ENCODE peak calls at places on chromosomes 4 and X, in four cellular contexts. One of them, this sample, is unnamed. For H3K9me2, the result is how much of the 10 kb centered on the place peaks cover.

GRCh38 chrX:57821703-57822375 is 88.4 kb downstream of the ZXDA start:
- DNase-seq in hepatocyte: no peak
- DNase-seq in GM23338: peak
- DNase-seq in Karpas-422: peak
- DNase-seq in this sample: peak

GRCh38 chr4:56653461-56654237 is 27.4 kb downstream of the HOPX start:
- DNase-seq in hepatocyte: no peak
- DNase-seq in GM23338: peak
- DNase-seq in Karpas-422: no peak
- DNase-seq in this sample: no peak

GRCh38 chrX:87045352-87045751 is 472.2 kb upstream of the KLHL4 start:
- DNase-seq in hepatocyte: no peak
- DNase-seq in GM23338: peak
- DNase-seq in Karpas-422: no peak
- DNase-seq in this sample: no peak

GRCh38 chr4:37008199-37008598 is 236.3 kb upstream of the NWD2 start:
- DNase-seq in hepatocyte: peak
- DNase-seq in GM23338: no peak
- DNase-seq in Karpas-422: no peak
- DNase-seq in this sample: no peak

GRCh38 chrX:80334583-80334982 is 85.7 kb upstream of the TENT5D start:
- DNase-seq in hepatocyte: no peak
- DNase-seq in GM23338: no peak
- DNase-seq in Karpas-422: no peak
- DNase-seq in this sample: no peak

GRCh38 chr4:8355864-8356565 is 84.5 kb downstream of the ACOX3 start:
- DNase-seq in hepatocyte: no peak
- DNase-seq in GM23338: no peak
- DNase-seq in Karpas-422: no peak
- DNase-seq in this sample: no peak

GRCh38 chr4:163540977-163541376 is 46.5 kb downstream of the TMA16 start:
- DNase-seq in hepatocyte: no peak
- DNase-seq in GM23338: no peak
- DNase-seq in Karpas-422: no peak
- DNase-seq in this sample: no peak

GRCh38 chr4:17448689-17449088 is 63.2 kb downstream of the QDPR start:
- DNase-seq in hepatocyte: no peak
- DNase-seq in GM23338: no peak
- DNase-seq in Karpas-422: no peak
- DNase-seq in this sample: no peak

GRCh38 chr4:75232546-75232945 is 281.7 kb downstream of the RCHY1 start:
- DNase-seq in hepatocyte: no peak
- DNase-seq in GM23338: no peak
- DNase-seq in Karpas-422: no peak
- DNase-seq in this sample: no peak

GRCh38 chr4:75229783-75230570 is 284.2 kb downstream of the RCHY1 start:
- DNase-seq in hepatocyte: peak
- DNase-seq in GM23338: no peak
- DNase-seq in Karpas-422: no peak
- DNase-seq in this sample: no peak

DNA sequence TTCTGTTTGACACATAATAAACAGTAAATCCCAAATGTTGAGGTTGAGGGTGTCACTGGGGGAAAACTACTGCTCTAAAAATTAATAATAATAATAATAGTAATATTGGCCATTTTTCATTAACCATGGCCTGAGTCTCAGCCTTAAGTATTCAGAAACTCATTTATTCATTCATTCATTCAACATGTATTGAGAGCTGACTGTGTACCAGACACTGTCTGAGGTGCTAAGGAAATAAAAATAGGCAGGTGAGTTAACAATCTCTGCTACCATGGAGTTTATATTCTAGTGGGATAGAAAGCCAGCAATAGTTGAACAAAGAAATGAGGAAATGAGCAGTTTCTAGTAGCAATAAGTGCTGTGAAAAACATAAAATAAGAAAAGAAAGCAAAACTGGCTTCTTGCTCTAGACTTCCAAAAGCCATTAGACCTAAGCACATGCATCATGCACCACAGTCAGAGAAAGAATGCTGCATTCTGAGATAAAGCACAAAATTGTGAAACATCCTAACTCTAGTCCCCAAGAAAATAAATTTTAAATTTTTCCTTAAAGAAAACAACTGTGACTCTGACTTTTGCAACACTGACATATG is 278.7 kb downstream of the RCHY1 start:
- DNase-seq in hepatocyte: no peak
- DNase-seq in GM23338: no peak
- DNase-seq in Karpas-422: no peak
- DNase-seq in this sample: no peak
- H3K9me2 ChIP-seq in hepatocyte: under half
- H3K9me2 ChIP-seq in GM23338: under half
- H3K9me2 ChIP-seq in Karpas-422: under half
- H3K9me2 ChIP-seq in this sample: under half

DNA sequence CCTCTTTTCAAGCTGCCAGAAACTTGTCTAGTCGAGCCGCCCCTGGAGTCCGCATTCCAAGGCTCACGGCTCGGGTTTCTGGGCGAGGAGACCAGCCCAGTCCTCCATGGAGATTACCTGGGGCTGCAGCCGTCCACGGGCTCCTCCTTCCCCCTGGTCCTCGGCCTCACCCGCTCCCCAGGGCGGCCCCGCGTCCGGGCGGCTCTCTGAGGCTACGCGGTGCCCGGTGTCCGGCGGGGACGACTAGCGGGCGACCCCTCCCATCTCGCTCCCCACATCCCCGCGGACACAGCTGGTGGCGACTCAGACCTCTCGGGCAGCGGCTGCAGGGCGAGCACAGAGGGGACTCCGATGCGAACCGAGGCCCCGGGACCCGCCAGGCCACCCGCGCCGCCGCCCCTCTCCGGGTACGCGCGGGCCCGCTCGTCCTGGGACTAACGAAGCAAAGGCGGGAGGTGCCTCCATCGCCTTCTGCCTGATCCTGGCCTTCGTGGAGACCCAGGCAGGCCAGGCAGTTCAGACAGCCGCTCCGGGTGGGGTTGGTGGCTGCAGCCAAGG is 159.4 kb downstream of the TRAM1L1 start:
- DNase-seq in hepatocyte: peak
- DNase-seq in GM23338: peak
- DNase-seq in Karpas-422: no peak
- DNase-seq in this sample: no peak
- H3K9me2 ChIP-seq in hepatocyte: under half
- H3K9me2 ChIP-seq in GM23338: under half
- H3K9me2 ChIP-seq in Karpas-422: under half
- H3K9me2 ChIP-seq in this sample: under half

DNA sequence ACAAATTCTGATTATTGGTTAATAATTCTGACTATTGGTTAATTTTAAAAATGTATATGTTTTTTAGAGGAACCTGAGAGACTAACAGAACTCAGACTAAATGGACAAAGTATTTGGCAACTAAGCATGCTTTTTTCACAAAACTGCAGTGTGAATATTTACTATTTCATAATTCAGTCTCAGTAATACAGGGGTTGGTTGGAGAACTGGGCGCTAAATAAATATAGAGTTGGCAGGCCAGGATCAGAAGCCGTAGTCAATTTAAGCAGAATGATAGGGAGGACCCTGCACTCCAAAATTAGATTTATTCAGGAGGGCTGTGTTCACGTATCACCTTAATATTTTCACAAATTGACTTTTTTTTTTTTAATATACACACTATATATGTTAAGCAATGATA is 5.8 kb downstream of the TIGD2 start:
- DNase-seq in hepatocyte: no peak
- DNase-seq in GM23338: no peak
- DNase-seq in Karpas-422: no peak
- DNase-seq in this sample: no peak
- H3K9me2 ChIP-seq in hepatocyte: under half
- H3K9me2 ChIP-seq in GM23338: under half
- H3K9me2 ChIP-seq in Karpas-422: under half
- H3K9me2 ChIP-seq in this sample: under half

DNA sequence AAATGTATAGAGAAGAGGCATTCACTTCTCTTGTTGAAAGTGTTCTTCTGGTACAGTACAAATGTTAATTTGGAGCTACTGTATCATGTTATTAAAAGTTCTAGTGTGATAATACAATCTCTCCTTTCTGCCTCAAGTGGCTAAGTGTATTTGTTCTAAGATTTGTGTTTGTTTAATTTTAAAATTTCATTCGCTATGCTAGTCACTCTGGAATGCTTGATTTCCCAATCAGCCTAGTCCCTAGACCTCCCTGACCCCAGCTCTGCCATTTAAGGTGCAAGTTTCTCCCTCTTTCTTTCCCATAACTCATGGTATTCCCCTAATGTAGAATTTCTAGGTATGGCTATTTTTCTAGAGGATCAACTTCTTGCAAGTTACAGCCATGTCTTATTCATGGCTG is 817.4 kb downstream of the STIM2 start:
- DNase-seq in hepatocyte: no peak
- DNase-seq in GM23338: no peak
- DNase-seq in Karpas-422: no peak
- DNase-seq in this sample: no peak
- H3K9me2 ChIP-seq in hepatocyte: under half
- H3K9me2 ChIP-seq in GM23338: under half
- H3K9me2 ChIP-seq in Karpas-422: under half
- H3K9me2 ChIP-seq in this sample: under half

This sample was measured in HCT116.